ENCODE peak calls at places on chromosomes 6 and 20, in four cellular contexts. One of them, this sample, is unnamed.

GRCh38 chr6:33590531-33591198 is 10.6 kb upstream of the BAK1 start:
- DNase-seq in thyroid gland: peak; percentile 69
- DNase-seq in bronchial epithelial cell: no peak
- DNase-seq in astrocyte of the spinal cord: no peak
- DNase-seq in this sample: no peak

GRCh38 chr20:62059926-62060630 is 5.6 kb downstream of the TAF4 start:
- DNase-seq in thyroid gland: no peak
- DNase-seq in bronchial epithelial cell: no peak
- DNase-seq in astrocyte of the spinal cord: no peak
- DNase-seq in this sample: no peak

GRCh38 chr6:127606131-127606562 is 29.2 kb downstream of the C6orf58 start:
- DNase-seq in thyroid gland: peak; percentile 15
- DNase-seq in bronchial epithelial cell: peak; percentile 32
- DNase-seq in astrocyte of the spinal cord: peak; percentile 59
- DNase-seq in this sample: no peak

GRCh38 chr6:119539066-119539746 is 189.6 kb upstream of the MAN1A1 start:
- DNase-seq in thyroid gland: no peak
- DNase-seq in bronchial epithelial cell: no peak
- DNase-seq in astrocyte of the spinal cord: no peak
- DNase-seq in this sample: peak; percentile 44

GRCh38 chr6:169890049-169890448 is 138.6 kb downstream of the ERMARD start:
- DNase-seq in thyroid gland: no peak
- DNase-seq in bronchial epithelial cell: no peak
- DNase-seq in astrocyte of the spinal cord: no peak
- DNase-seq in this sample: no peak

GRCh38 chr6:73854998-73855718 is 159.2 kb downstream of the CD109 start:
- DNase-seq in thyroid gland: no peak
- DNase-seq in bronchial epithelial cell: peak; percentile 58
- DNase-seq in astrocyte of the spinal cord: peak; percentile 67
- DNase-seq in this sample: no peak

GRCh38 chr6:138377844-138378243 is at the start of gene SMIM28:
- DNase-seq in thyroid gland: peak; percentile 40
- DNase-seq in bronchial epithelial cell: no peak
- DNase-seq in astrocyte of the spinal cord: no peak
- DNase-seq in this sample: no peak

GRCh38 chr20:53576586-53577318 is 16.9 kb downstream of the ZNF217 start:
- DNase-seq in thyroid gland: no peak
- DNase-seq in bronchial epithelial cell: no peak
- DNase-seq in astrocyte of the spinal cord: no peak
- DNase-seq in this sample: no peak

GRCh38 chr20:31595654-31596411 is 9.3 kb upstream of the ID1 start:
- DNase-seq in thyroid gland: peak; percentile 97
- DNase-seq in bronchial epithelial cell: no peak
- DNase-seq in astrocyte of the spinal cord: peak; percentile 84
- DNase-seq in this sample: no peak

GRCh38 chr6:57195457-57195856 is 23.3 kb downstream of the BAG2 start:
- DNase-seq in thyroid gland: no peak
- DNase-seq in bronchial epithelial cell: no peak
- DNase-seq in astrocyte of the spinal cord: peak; percentile 32
- DNase-seq in this sample: no peak

GRCh38 chr6:57193177-57193576 is 21.1 kb downstream of the BAG2 start:
- DNase-seq in thyroid gland: no peak
- DNase-seq in bronchial epithelial cell: no peak
- DNase-seq in astrocyte of the spinal cord: no peak
- DNase-seq in this sample: no peak

DNA sequence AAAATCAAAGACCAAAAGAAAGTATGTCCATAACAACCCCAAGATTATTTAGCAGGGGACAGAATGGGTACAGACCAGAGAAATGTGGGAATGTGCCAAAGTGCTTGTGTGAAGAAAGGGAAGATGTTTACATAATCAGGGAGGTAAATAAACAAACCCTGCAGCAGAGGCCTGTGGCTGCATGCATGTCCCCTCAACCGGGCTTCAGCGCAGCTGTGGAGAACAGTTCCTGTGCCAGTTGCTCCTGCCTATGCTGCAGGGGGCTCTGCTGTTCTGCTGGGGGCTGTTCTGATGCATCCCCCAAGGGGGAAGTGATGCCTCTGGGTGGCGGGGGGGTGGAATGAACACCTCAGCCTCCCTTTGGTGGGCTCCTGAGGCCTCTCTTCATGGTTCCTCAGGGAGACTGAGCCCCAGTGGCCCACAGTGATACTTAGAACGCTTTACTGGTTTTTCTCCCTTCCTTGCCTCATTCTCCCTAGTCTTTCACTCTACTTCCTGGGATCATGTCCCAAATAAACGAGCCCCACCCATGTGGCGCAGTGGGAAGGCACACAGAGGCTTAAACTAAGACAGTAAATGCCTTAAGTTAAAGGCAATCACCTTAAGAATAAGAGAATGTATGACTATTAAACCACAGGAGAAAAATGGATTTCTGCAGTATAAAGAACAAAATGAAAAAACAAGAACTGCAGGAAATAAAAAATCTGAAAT is 23.0 kb downstream of the RAB23 start:
- DNase-seq in thyroid gland: peak; percentile 26
- DNase-seq in bronchial epithelial cell: no peak
- DNase-seq in astrocyte of the spinal cord: no peak
- DNase-seq in this sample: no peak
- TF ChIP-seq CTCF in thyroid gland: no peak
- TF ChIP-seq CTCF in bronchial epithelial cell: no peak
- TF ChIP-seq CTCF in astrocyte of the spinal cord: no peak
- TF ChIP-seq CTCF in this sample: no peak

DNA sequence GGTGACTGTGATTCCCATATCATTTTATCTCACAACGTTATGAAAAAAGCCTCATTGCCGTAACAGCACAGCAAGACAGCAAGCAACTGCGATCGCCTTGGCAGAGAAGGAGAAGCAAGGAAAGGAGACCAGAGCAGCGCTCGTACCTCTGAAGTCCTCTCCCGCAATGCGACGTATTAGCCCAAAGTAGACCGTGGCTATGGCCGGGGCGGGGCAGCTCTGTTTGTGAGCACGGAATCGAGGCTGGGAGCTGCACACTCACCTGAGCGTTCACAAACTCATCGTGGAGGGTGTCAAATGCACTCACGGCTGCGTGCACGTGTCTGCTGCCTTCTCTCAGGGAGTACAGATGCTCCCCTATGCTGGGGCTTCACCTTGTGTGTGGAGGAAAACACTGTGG is 76.1 kb downstream of the YTHDF1 start:
- DNase-seq in thyroid gland: no peak
- DNase-seq in bronchial epithelial cell: no peak
- DNase-seq in astrocyte of the spinal cord: no peak
- DNase-seq in this sample: no peak
- TF ChIP-seq CTCF in thyroid gland: no peak
- TF ChIP-seq CTCF in bronchial epithelial cell: no peak
- TF ChIP-seq CTCF in astrocyte of the spinal cord: no peak
- TF ChIP-seq CTCF in this sample: no peak

GRCh38 chr6:6881438-6882267 is 226.1 kb upstream of the RREB1 start:
- DNase-seq in thyroid gland: no peak
- DNase-seq in bronchial epithelial cell: no peak
- DNase-seq in astrocyte of the spinal cord: no peak
- DNase-seq in this sample: peak; percentile 61
- TF ChIP-seq CTCF in thyroid gland: no peak
- TF ChIP-seq CTCF in bronchial epithelial cell: no peak
- TF ChIP-seq CTCF in astrocyte of the spinal cord: no peak
- TF ChIP-seq CTCF in this sample: no peak

DNA sequence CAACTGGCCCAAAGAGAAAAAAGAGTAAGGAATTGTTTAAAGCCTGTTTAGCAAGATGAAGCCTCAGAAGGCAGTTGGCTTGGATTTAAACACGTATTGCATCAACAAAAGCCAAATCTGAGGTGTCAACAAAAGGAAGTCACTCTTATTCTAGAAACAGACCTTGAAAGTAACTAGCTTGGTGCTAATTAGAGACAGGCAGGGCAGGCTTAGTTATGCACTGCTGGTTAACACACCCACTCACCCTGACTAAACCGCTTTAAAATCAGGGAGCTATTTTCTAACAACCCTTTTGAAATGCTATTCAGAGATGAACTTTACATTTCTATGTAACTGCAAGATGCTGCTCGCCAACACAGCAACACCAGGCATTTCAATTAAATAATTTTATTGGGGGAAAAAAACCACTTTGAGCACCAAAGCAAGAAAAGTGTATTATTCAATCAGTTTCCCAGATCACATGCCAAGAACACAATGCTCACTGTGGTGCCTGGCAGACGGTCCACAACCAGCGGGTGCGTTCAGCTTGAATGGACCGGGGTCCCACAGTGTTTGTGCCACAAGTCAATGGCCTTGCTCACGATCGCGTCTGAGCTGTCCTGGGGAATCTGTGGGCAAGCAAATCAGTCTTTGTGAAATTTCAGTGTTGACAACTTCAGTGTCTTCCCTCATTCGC is 23.6 kb downstream of the TBC1D7 start:
- DNase-seq in thyroid gland: no peak
- DNase-seq in bronchial epithelial cell: peak; percentile 22
- DNase-seq in astrocyte of the spinal cord: no peak
- DNase-seq in this sample: no peak
- TF ChIP-seq CTCF in thyroid gland: no peak
- TF ChIP-seq CTCF in bronchial epithelial cell: no peak
- TF ChIP-seq CTCF in astrocyte of the spinal cord: no peak
- TF ChIP-seq CTCF in this sample: no peak

GRCh38 chr6:16056263-16056870 is 72.5 kb upstream of the MYLIP start:
- DNase-seq in thyroid gland: no peak
- DNase-seq in bronchial epithelial cell: peak; percentile 8
- DNase-seq in astrocyte of the spinal cord: no peak
- DNase-seq in this sample: no peak

GRCh38 chr6:16058188-16058780 is 70.6 kb upstream of the MYLIP start:
- DNase-seq in thyroid gland: peak; percentile 20
- DNase-seq in bronchial epithelial cell: no peak
- DNase-seq in astrocyte of the spinal cord: no peak
- DNase-seq in this sample: no peak

GRCh38 chr6:16059496-16059895 is 69.4 kb upstream of the MYLIP start:
- DNase-seq in thyroid gland: no peak
- DNase-seq in bronchial epithelial cell: no peak
- DNase-seq in astrocyte of the spinal cord: no peak
- DNase-seq in this sample: no peak

GRCh38 chr6:16057411-16057810 is 71.5 kb upstream of the MYLIP start:
- DNase-seq in thyroid gland: no peak
- DNase-seq in bronchial epithelial cell: peak; percentile 54
- DNase-seq in astrocyte of the spinal cord: no peak
- DNase-seq in this sample: no peak

DNA sequence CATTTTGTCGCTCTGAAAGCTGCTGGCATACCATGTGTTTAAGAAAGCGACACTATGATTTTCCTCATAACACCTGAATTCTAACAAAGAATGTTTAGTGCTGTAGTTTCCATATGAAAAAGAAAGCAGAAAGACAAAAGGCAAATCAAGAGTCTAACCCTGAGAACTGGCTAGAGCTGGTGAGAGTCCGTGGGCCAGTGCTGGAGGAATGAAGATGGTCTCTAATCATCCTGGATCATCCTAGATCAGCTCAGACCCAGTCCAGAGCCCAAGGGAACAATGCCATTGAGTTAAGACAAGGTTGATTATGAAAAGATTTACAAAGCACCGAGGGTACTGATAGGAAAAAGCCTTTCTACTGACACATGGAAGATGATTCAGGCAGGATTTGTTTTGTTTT is 73.0 kb upstream of the MYLIP start:
- DNase-seq in thyroid gland: no peak
- DNase-seq in bronchial epithelial cell: no peak
- DNase-seq in astrocyte of the spinal cord: no peak
- DNase-seq in this sample: no peak
- TF ChIP-seq CTCF in thyroid gland: no peak
- TF ChIP-seq CTCF in bronchial epithelial cell: no peak
- TF ChIP-seq CTCF in astrocyte of the spinal cord: no peak
- TF ChIP-seq CTCF in this sample: no peak

GRCh38 chr6:30615958-30616810 is 859 bp downstream of the PPP1R10 start:
- DNase-seq in thyroid gland: no peak
- DNase-seq in bronchial epithelial cell: no peak
- DNase-seq in astrocyte of the spinal cord: peak; percentile 29
- DNase-seq in this sample: peak; percentile 56

GRCh38 chr6:30614044-30614842 is 2.8 kb downstream of the PPP1R10 start:
- DNase-seq in thyroid gland: no peak
- DNase-seq in bronchial epithelial cell: no peak
- DNase-seq in astrocyte of the spinal cord: no peak
- DNase-seq in this sample: no peak

GRCh38 chr6:30614843-30615218 is 2.2 kb downstream of the PPP1R10 start:
- DNase-seq in thyroid gland: peak; percentile 90
- DNase-seq in bronchial epithelial cell: peak; percentile 96
- DNase-seq in astrocyte of the spinal cord: peak; percentile 99
- DNase-seq in this sample: peak; percentile 90

GRCh38 chr6:30616811-30617564 is at the start of gene PPP1R10:
- DNase-seq in thyroid gland: peak; percentile 99
- DNase-seq in bronchial epithelial cell: peak; percentile 99
- DNase-seq in astrocyte of the spinal cord: peak; percentile 100
- DNase-seq in this sample: peak; percentile 100

GRCh38 chr6:30615219-30615957 is 1.7 kb downstream of the PPP1R10 start:
- DNase-seq in thyroid gland: peak; percentile 46
- DNase-seq in bronchial epithelial cell: peak; percentile 67
- DNase-seq in astrocyte of the spinal cord: peak; percentile 89
- DNase-seq in this sample: no peak
- TF ChIP-seq CTCF in thyroid gland: no peak
- TF ChIP-seq CTCF in bronchial epithelial cell: no peak
- TF ChIP-seq CTCF in astrocyte of the spinal cord: no peak
- TF ChIP-seq CTCF in this sample: no peak

DNA sequence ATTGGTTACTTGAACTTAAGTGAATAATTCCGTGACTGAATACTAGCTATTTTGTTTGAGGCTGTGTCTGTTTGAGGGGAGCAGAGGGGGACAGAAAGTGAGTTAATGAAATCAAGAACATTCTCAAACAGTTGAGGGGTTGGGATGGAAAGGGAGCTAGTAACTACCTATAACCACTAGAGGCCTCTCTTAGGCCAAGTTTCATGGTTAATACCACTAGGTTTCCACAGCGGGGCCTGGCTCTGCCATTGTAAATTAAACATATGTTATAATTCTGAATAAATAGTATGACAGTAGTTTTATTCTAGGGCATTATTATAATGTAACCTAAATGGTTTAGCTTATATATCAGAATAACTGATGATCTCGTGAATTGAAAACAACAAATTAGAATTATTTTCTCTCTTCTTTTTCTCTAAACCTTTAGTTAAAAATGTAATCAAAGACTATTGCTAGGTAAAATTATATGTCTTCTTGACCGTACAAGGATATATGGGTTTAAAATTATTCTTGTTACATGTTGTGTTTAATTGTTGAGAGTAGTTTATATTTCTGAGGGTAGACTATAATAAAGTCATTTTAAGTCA is 108.1 kb downstream of the BCKDHB start:
- DNase-seq in thyroid gland: peak; percentile 5
- DNase-seq in bronchial epithelial cell: peak; percentile 50
- DNase-seq in astrocyte of the spinal cord: peak; percentile 66
- DNase-seq in this sample: no peak
- TF ChIP-seq CTCF in thyroid gland: peak; percentile 54
- TF ChIP-seq CTCF in bronchial epithelial cell: peak; percentile 72
- TF ChIP-seq CTCF in astrocyte of the spinal cord: peak; percentile 76
- TF ChIP-seq CTCF in this sample: peak; percentile 66

GRCh38 chr6:81446509-81446908 is 306.0 kb downstream of the TENT5A start:
- DNase-seq in thyroid gland: no peak
- DNase-seq in bronchial epithelial cell: no peak
- DNase-seq in astrocyte of the spinal cord: no peak
- DNase-seq in this sample: no peak
- TF ChIP-seq CTCF in thyroid gland: no peak
- TF ChIP-seq CTCF in bronchial epithelial cell: no peak
- TF ChIP-seq CTCF in astrocyte of the spinal cord: no peak
- TF ChIP-seq CTCF in this sample: no peak

GRCh38 chr6:28542440-28543293 is 17.0 kb downstream of the GPX5 start:
- DNase-seq in thyroid gland: peak; percentile 55
- DNase-seq in bronchial epithelial cell: peak; percentile 82
- DNase-seq in astrocyte of the spinal cord: peak; percentile 77
- DNase-seq in this sample: no peak
- TF ChIP-seq CTCF in thyroid gland: peak; percentile 51
- TF ChIP-seq CTCF in bronchial epithelial cell: peak; percentile 68
- TF ChIP-seq CTCF in astrocyte of the spinal cord: peak; percentile 51
- TF ChIP-seq CTCF in this sample: no peak